ENCODE peak calls at places on chromosome 1, in ten cellular contexts. H is stimulated activated CD8-positive, alpha-beta memory T cell treated with anti-CD3 and anti-CD28 coated beads, Interleukin-4, amount 100 ng/mL, for 4 hours; R is HCEC 1CT; E is activated T-helper 1 cell treated with anti-CD3 and anti-CD28 coated beads, Interleukin-12 subunit alpha, Interleukin-12 subunit beta, Interleukin-2, Interleukin-4 antibody, amounts not matched to agents 30 ng/mL and 10 ng/mL and 1 ng/mL, durations not matched to agents 14 hours and 24 hours and 36 hours; Y is SJSA1; Q is GF-D8; Z is PC-9; M is lower leg skin; D is T-helper 17 cell; O is left colon. B is an unnamed sample.

GRCh38 chr1:226702318-226702956 is 36.6 kb downstream of the ITPKB start:
- DNase-seq in Q (no peak), H (no peak), Z (no peak), O (no peak), E (no peak), R (peak), D (no peak), Y (no peak), M (no peak), B (peak)

GRCh38 chr1:183287191-183287675 is 101.2 kb downstream of the LAMC2 start:
- DNase-seq in M (no peak), D (no peak), O (no peak), Y (no peak), E (no peak), Z (no peak), H (no peak), Q (no peak), R (no peak), B (peak)

GRCh38 chr1:152168535-152168868 is 9.5 kb upstream of the RPTN start:
- DNase-seq in H (no peak), O (no peak), Y (no peak), Q (no peak), E (no peak), M (peak), D (no peak), R (no peak), Z (no peak), B (no peak)

GRCh38 chr1:65026235-65026634 is 59.9 kb upstream of the JAK1 start:
- DNase-seq in M (no peak), Q (no peak), H (no peak), Z (no peak), E (no peak), Y (no peak), D (no peak), O (no peak), R (no peak), B (no peak)

GRCh38 chr1:31771891-31772668 is 7.9 kb upstream of the ADGRB2 start:
- DNase-seq in Y (no peak), H (no peak), O (no peak), Z (no peak), Q (no peak), E (no peak), R (no peak), M (no peak), D (no peak), B (no peak)

GRCh38 chr1:56496861-56497772 is 82.2 kb downstream of the PLPP3 start:
- DNase-seq in H (no peak), O (no peak), R (no peak), Y (no peak), M (no peak), Q (no peak), D (no peak), E (no peak), Z (no peak), B (no peak)

GRCh38 chr1:54474500-54475235 is 68.5 kb upstream of the SSBP3 start:
- DNase-seq in M (no peak), Y (no peak), Z (no peak), R (no peak), E (no peak), Q (no peak), O (no peak), D (peak), H (no peak), B (no peak)

GRCh38 chr1:26368486-26368885 is 4.1 kb downstream of the ZNF683 start:
- DNase-seq in Z (no peak), Q (no peak), M (no peak), Y (no peak), R (no peak), O (no peak), E (no peak), H (no peak), D (no peak), B (no peak)

GRCh38 chr1:34865981-34866761 is 6.6 kb upstream of the SMIM12 start:
- DNase-seq in Z (no peak), O (peak), Q (no peak), E (peak), Y (peak), M (peak), D (peak), H (peak), R (peak), B (peak)

GRCh38 chr1:40382110-40382464 is 8.6 kb downstream of the SMAP2 start:
- DNase-seq in O (no peak), H (no peak), M (no peak), Z (no peak), E (no peak), Q (no peak), R (no peak), Y (no peak), D (no peak), B (no peak)

GRCh38 chr1:24558902-24559791 is 3.3 kb downstream of the NCMAP start:
- DNase-seq in O (peak), Q (no peak), H (no peak), Y (peak), E (no peak), R (peak), D (no peak), M (peak), Z (peak), B (peak)

GRCh38 chr1:29672955-29673507 is 436.7 kb downstream of the PTPRU start:
- DNase-seq in H (no peak), Z (no peak), M (no peak), Q (no peak), E (no peak), Y (peak), R (no peak), D (no peak), O (no peak), B (no peak)

GRCh38 chr1:1399870-1400575 is 888 bp upstream of the CCNL2 start:
- DNase-seq in H (no peak), Q (no peak), Z (no peak), R (peak), E (no peak), M (no peak), Y (no peak), O (no peak), D (no peak), B (peak)

GRCh38 chr1:119987112-119987511 is 82.3 kb downstream of the NOTCH2 start:
- DNase-seq in Y (peak), D (no peak), Z (peak), H (no peak), M (no peak), Q (no peak), O (no peak), E (no peak), R (peak), B (peak)

GRCh38 chr1:170520601-170521000 is 11.4 kb upstream of the GORAB start:
- DNase-seq in O (no peak), D (no peak), H (no peak), Q (no peak), Z (no peak), Y (no peak), E (no peak), M (no peak), R (peak), B (no peak)

GRCh38 chr1:24900486-24900849 is 29.6 kb downstream of the RUNX3 start:
- DNase-seq in O (no peak), Q (no peak), E (no peak), R (no peak), H (no peak), Z (no peak), Y (peak), D (no peak), M (no peak), B (no peak)

GRCh38 chr1:101388904-101389546 is 152.2 kb downstream of the S1PR1 start:
- DNase-seq in O (no peak), Y (no peak), D (no peak), Q (no peak), M (no peak), Z (no peak), E (peak), R (no peak), H (no peak), B (peak)

GRCh38 chr1:37995773-37996379 is 6.1 kb upstream of the SF3A3 start:
- DNase-seq in O (peak), M (no peak), Y (peak), H (no peak), R (peak), Q (no peak), E (no peak), Z (no peak), D (no peak), B (peak)

GRCh38 chr1:28249013-28249870 is 10.1 kb upstream of the SESN2 start:
- DNase-seq in Q (peak), O (no peak), D (no peak), E (no peak), R (peak), Z (peak), Y (no peak), H (no peak), M (no peak), B (peak)

GRCh38 chr1:32045770-32046169 is 27.0 kb upstream of the TMEM39B start:
- DNase-seq in R (no peak), Z (no peak), D (no peak), H (no peak), M (no peak), Q (peak), Y (no peak), O (no peak), E (no peak), B (no peak)

GRCh38 chr1:211036701-211037494 is 97.0 kb downstream of the KCNH1 start:
- DNase-seq in Z (peak), D (no peak), Q (no peak), O (no peak), Y (peak), R (peak), E (no peak), H (no peak), M (no peak), B (peak)

GRCh38 chr1:53370369-53370961 is 42.6 kb upstream of the LRP8 start:
- DNase-seq in Z (no peak), O (no peak), E (no peak), M (no peak), Q (no peak), D (no peak), H (no peak), Y (peak), R (no peak), B (no peak)

GRCh38 chr1:23446644-23447310 is 22.2 kb upstream of the TCEA3 start:
- DNase-seq in Y (no peak), Q (no peak), H (no peak), R (no peak), M (no peak), D (no peak), Z (no peak), O (no peak), E (no peak), B (no peak)

GRCh38 chr1:153619171-153619570 is 3.0 kb upstream of the S100A14 start:
- DNase-seq in D (no peak), Q (no peak), M (no peak), H (no peak), Z (no peak), Y (no peak), R (no peak), O (no peak), E (no peak), B (no peak)

GRCh38 chr1:161487483-161487827 is 17.8 kb upstream of the FCGR2A start:
- DNase-seq in Y (no peak), Q (no peak), D (no peak), R (peak), O (no peak), Z (peak), H (no peak), E (no peak), M (peak), B (peak)

GRCh38 chr1:61101461-61102440 is 19.4 kb downstream of the NFIA start:
- DNase-seq in Z (no peak), Q (no peak), Y (no peak), E (no peak), H (no peak), D (no peak), M (no peak), R (no peak), O (no peak), B (no peak)

GRCh38 chr1:109620396-109620817 is 770 bp downstream of the AMPD2 start:
- DNase-seq in Z (peak), H (no peak), E (no peak), M (no peak), R (peak), O (no peak), Y (peak), D (no peak), Q (no peak), B (peak)

GRCh38 chr1:205444931-205445652 is 10.8 kb downstream of the BLACAT1 start:
- DNase-seq in Z (no peak), M (no peak), H (no peak), D (no peak), Q (no peak), Y (no peak), R (no peak), E (no peak), O (peak), B (peak)

GRCh38 chr1:16367968-16368910 is 1.2 kb downstream of the SZRD1 start:
- DNase-seq in E (no peak), H (no peak), Y (no peak), M (no peak), D (no peak), Z (no peak), O (no peak), Q (peak), R (peak), B (peak)

GRCh38 chr1:45678489-45678888 is 7.8 kb downstream of the GPBP1L1 start:
- DNase-seq in Q (no peak), E (no peak), O (no peak), Y (no peak), D (no peak), R (no peak), M (no peak), H (no peak), Z (no peak), B (no peak)

GRCh38 chr1:167344605-167345385 is 124.1 kb downstream of the POU2F1 start:
- DNase-seq in Y (no peak), Z (no peak), Q (no peak), O (no peak), D (no peak), E (no peak), R (peak), M (no peak), H (no peak), B (no peak)

GRCh38 chr1:38529337-38529860 is 330.2 kb downstream of the RRAGC start:
- DNase-seq in Q (no peak), H (no peak), Z (no peak), M (no peak), R (no peak), O (no peak), E (no peak), D (no peak), Y (no peak), B (no peak)

GRCh38 chr1:32496127-32496526 is 31.3 kb downstream of the ZBTB8B start:
- DNase-seq in Z (no peak), M (no peak), E (no peak), H (no peak), Y (no peak), D (no peak), Q (no peak), O (no peak), R (peak), B (peak)

GRCh38 chr1:100989306-100990077 is 36.1 kb downstream of the DPH5 start:
- DNase-seq in O (no peak), Z (no peak), Y (no peak), Q (no peak), H (no peak), E (no peak), M (no peak), D (no peak), R (peak), B (peak)